ENCODE peak calls at places on chromosomes 2 and 18, in four cellular contexts. X, H, Q and R are unnamed samples.
A peak's percentile ranks its signal among the peaks of the same experiment; 100 is the strongest.

GRCh38 chr2:100893753-100894530 is 74.0 kb downstream of the NPAS2 start:
- DNase-seq in H (peak; percentile 42), X (no peak), Q (no peak), R (no peak)

GRCh38 chr2:2656046-2656715 is 325.1 kb upstream of the MYT1L start:
- DNase-seq in Q (no peak), X (no peak), H (no peak), R (no peak)

GRCh38 chr2:205646680-205647079 is 35.6 kb upstream of the NRP2 start:
- DNase-seq in X (no peak), Q (no peak), H (no peak), R (no peak)

GRCh38 chr2:147846382-147847081 is 1.7 kb downstream of the ACVR2A start:
- DNase-seq in Q (no peak), X (no peak), H (no peak), R (no peak)

GRCh38 chr2:133884739-133885381 is 316.6 kb upstream of the NCKAP5 start:
- DNase-seq in H (no peak), X (peak; percentile 51), Q (no peak), R (no peak)

GRCh38 chr2:37917281-37918228 is 7.5 kb upstream of the RMDN2 start:
- DNase-seq in H (peak; percentile 23), X (no peak), Q (no peak), R (no peak)

GRCh38 chr2:122366427-122366826 is 611.0 kb downstream of the TSN start:
- DNase-seq in X (no peak), Q (no peak), H (no peak), R (no peak)

GRCh38 chr2:215241791-215242305 is 70.0 kb upstream of the ATIC start:
- DNase-seq in X (no peak), Q (no peak), H (no peak), R (no peak)

GRCh38 chr18:11671156-11671555 is 17.9 kb upstream of the GNAL start:
- DNase-seq in X (no peak), H (no peak), Q (no peak), R (no peak)

GRCh38 chr18:11310476-11311086 is 161.2 kb upstream of the PIEZO2 start:
- DNase-seq in X (peak; percentile 49), H (no peak), Q (peak; percentile 71), R (peak; percentile 66)

GRCh38 chr2:172345951-172346555 is 81.3 kb upstream of the ITGA6 start:
- DNase-seq in Q (no peak), H (no peak), X (peak; percentile 34), R (no peak)

GRCh38 chr18:5518899-5519371 is 24.9 kb downstream of the EPB41L3 start:
- DNase-seq in Q (no peak), H (peak; percentile 68), X (peak; percentile 71), R (no peak)

GRCh38 chr2:73260338-73260984 is 23.8 kb downstream of the FBXO41 start:
- DNase-seq in H (peak; percentile 13), Q (peak; percentile 83), X (peak; percentile 43), R (no peak)

GRCh38 chr2:11121099-11121822 is 34.0 kb upstream of the SLC66A3 start:
- DNase-seq in Q (no peak), H (no peak), X (peak; percentile 31), R (no peak)

DNA sequence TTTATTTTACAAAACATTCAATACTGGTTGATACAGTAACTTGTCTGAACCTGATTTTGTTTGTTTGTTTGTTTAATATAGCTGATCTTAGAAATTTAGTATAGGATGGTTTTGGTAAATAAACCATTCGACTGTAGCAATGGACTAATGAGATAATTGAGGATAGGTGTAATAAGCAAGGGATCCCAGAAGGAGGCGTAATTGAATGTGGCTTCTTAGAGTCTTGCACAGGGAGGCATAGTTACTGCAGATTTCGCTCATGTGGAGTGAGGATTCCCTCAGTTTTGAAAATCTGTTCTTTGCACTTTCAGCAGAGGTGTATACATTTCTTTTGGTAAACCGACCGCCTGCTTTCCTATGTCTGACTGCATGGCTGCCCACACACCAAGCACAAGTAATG is 709.6 kb downstream of the SOCS6 start:
- DNase-seq in X (no peak), H (no peak), Q (no peak), R (no peak)
- TF ChIP-seq CTCF in X (peak; percentile 9), H (peak; percentile 11), Q (peak; percentile 69), R (peak; percentile 5)

GRCh38 chr18:37266290-37266689 is 299.3 kb downstream of the CELF4 start:
- DNase-seq in Q (no peak), H (no peak), X (no peak), R (no peak)
- H3K9ac ChIP-seq in Q (no peak overlapping the region), H (no peak overlapping the region), X (no peak overlapping the region), R (no peak overlapping the region)

DNA sequence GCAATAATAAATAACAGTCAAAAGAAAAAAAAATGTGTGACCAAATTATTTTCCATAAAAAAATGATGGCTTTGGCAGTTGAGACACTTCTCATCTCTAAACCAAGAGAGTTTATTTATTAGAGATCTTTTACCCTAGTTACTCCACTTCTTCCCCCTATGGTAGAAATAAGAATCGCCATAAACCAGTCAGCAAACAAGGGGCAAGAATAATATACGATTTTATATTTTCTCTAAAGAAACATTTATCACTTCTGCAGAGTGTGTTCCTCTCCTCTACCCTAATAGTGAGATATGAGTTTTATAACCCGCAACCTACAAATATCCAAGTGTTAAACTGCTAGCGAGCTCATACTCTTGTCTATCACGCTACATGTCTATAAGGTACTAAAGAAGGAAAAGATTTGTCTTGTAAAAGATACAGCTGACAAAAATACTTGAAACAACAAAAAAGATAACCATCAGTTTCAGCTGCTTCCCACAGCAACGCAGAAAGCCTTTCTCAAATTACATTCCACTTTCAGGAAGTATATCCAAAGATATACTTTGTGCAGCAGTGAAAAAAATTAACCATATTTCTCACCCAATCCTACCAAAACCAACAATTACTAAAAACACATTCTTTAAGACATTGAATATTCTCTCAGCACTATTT is 2.2 kb downstream of the RNF103 start:
- DNase-seq in X (peak; percentile 15), Q (no peak), H (peak; percentile 14), R (no peak)
- H4K20me1 ChIP-seq in X (no peaks in the 10 kb centered on the region), Q (peaks cover 3% of the 10 kb centered on the region), H (peaks cover 3% of the 10 kb centered on the region), R (peaks cover 19% of the 10 kb centered on the region)

DNA sequence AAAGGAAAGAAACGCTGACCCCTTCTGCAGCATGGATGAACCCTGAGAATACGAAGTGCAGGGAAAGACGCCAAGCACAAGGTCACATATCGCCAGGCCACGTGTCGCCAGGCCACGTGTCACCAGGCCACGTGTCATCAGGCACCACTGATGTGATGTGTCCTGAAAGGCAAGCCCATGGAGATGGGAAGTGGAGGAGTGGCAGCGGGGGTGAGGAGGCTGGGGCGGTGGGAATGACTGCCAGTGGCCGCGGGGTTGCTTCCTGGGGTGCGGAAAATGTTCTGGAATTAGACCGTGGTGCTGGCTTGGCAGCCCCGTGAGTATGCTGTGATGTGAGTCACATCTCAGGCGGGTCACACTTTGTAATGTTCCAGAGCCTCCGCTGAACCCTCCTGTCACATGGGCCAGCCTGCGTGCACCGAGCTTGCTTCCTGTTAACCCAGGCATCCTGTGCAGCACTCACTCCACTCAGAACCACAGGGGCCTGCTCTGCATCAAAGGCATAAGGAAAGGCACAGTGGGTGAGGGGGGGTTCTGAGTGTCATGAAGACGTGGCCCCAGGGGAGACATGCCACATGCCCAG is 39.0 kb downstream of the SLC66A2 start:
- DNase-seq in H (peak; percentile 56), Q (peak; percentile 18), X (no peak), R (no peak)
- TF ChIP-seq CTCF in H (no peak), Q (no peak), X (no peak), R (no peak)